ENCODE peak calls at places on chromosomes 13 and 19, in five cellular contexts. F is choroid plexus epithelial cell; Q is GM19239; L is stimulated activated CD8-positive, alpha-beta memory T cell treated with anti-CD3 and anti-CD28 coated beads, Interleukin-7, amount 100 ng/mL, for 1 hour; R is NCI-H1092. N is an unnamed sample.

GRCh38 chr19:1154731-1155351 is 19.2 kb downstream of the SBNO2 start:
- DNase-seq in R (no peak), F (peak; percentile 93), L (no peak), Q (no peak), N (no peak)

GRCh38 chr19:33447336-33448158 is 74.0 kb downstream of the CEBPG start:
- DNase-seq in R (no peak), Q (no peak), L (no peak), F (no peak), N (no peak)

GRCh38 chr13:25733696-25734435 is 317.9 kb downstream of the SHISA2 start:
- DNase-seq in F (no peak), Q (no peak), L (no peak), R (no peak), N (no peak)

GRCh38 chr19:41431426-41432386 is 4.5 kb upstream of the B3GNT8 start:
- DNase-seq in R (no peak), Q (no peak), L (no peak), F (peak; percentile 74), N (no peak)

GRCh38 chr13:40193290-40194203 is 472.9 kb downstream of the FOXO1 start:
- DNase-seq in R (no peak), Q (no peak), L (no peak), F (no peak), N (no peak)

GRCh38 chr13:24406524-24406923 is 97.1 kb downstream of the C1QTNF9 start:
- DNase-seq in Q (no peak), L (no peak), F (no peak), R (no peak), N (no peak)

GRCh38 chr19:5035817-5036732 is 67.2 kb downstream of the KDM4B start:
- DNase-seq in Q (no peak), L (no peak), R (no peak), F (no peak), N (no peak)

GRCh38 chr19:48591021-48591420 is 15.5 kb upstream of the SPACA4 start:
- DNase-seq in F (peak; percentile 52), Q (no peak), L (no peak), R (no peak), N (no peak)

GRCh38 chr19:23822735-23823134 is 64.0 kb upstream of the ZNF681 start:
- DNase-seq in Q (no peak), R (no peak), L (no peak), F (no peak), N (no peak)

GRCh38 chr19:2848625-2849024 is 7.3 kb downstream of the ZNF555 start:
- DNase-seq in L (no peak), F (no peak), Q (no peak), R (no peak), N (no peak)

GRCh38 chr19:49119411-49120324 is at the start of gene PPFIA3:
- DNase-seq in Q (no peak), L (no peak), R (no peak), F (peak; percentile 69), N (no peak)

GRCh38 chr13:77430377-77430951 is 103.6 kb upstream of the MYCBP2 start:
- DNase-seq in L (no peak), R (no peak), F (no peak), Q (no peak), N (no peak)

GRCh38 chr13:94590744-94591143 is 5.2 kb downstream of the TGDS start:
- DNase-seq in R (no peak), Q (no peak), L (no peak), F (no peak), N (no peak)

N was measured in cerebellar nuclear complex.